ENCODE peak calls at places on chromosomes 5 and 9, in six cellular contexts. C is HepG2, W is GM12878, Q is HCT116, T is K562, Y is SK-N-SH. F is an unnamed sample.

GRCh38 chr9:98453589-98454311 is 198.3 kb upstream of the TBC1D2 start:
- DNase-seq in C (no peak), W (no peak), Q (no peak), T (no peak), Y (peak), F (no peak)

GRCh38 chr5:153952893-153953292 is 85.8 kb downstream of the FAM114A2 start:
- DNase-seq in C (no peak), W (no peak), Q (no peak), T (no peak), Y (no peak), F (no peak)

GRCh38 chr9:113619156-113619861 is 155.8 kb downstream of the RGS3 start:
- DNase-seq in C (no peak), W (no peak), Q (no peak), T (no peak), Y (no peak), F (no peak)

GRCh38 chr9:15403155-15403554 is 19.5 kb upstream of the SNAPC3 start:
- DNase-seq in C (peak), W (no peak), Q (peak), T (peak), Y (peak), F (no peak)

GRCh38 chr5:112407240-112407639 is 11.8 kb downstream of the EPB41L4A start:
- DNase-seq in C (no peak), W (no peak), Q (no peak), T (no peak), Y (no peak), F (no peak)

GRCh38 chr5:74212336-74212735 is 428.2 kb downstream of the ENC1 start:
- DNase-seq in C (peak), W (no peak), Q (peak), T (peak), Y (no peak), F (no peak)

GRCh38 chr9:85178486-85178885 is 509.0 kb downstream of the NTRK2 start:
- DNase-seq in C (no peak), W (no peak), Q (no peak), T (no peak), Y (no peak), F (no peak)

GRCh38 chr5:136374003-136374402 is 8.7 kb upstream of the TRPC7 start:
- DNase-seq in C (peak), W (no peak), Q (no peak), T (peak), Y (no peak), F (no peak)

GRCh38 chr9:137353223-137354152 is 51.4 kb upstream of the NRARP start:
- DNase-seq in C (no peak), W (no peak), Q (no peak), T (no peak), Y (no peak), F (no peak)

GRCh38 chr9:136697146-136697820 is 10.0 kb upstream of the AGPAT2 start:
- DNase-seq in C (peak), W (no peak), Q (no peak), T (no peak), Y (no peak), F (no peak)

GRCh38 chr5:149757186-149757950 is 27.3 kb downstream of the PPARGC1B start:
- DNase-seq in C (no peak), W (no peak), Q (no peak), T (no peak), Y (no peak), F (no peak)

GRCh38 chr5:41399840-41400239 is 110.6 kb downstream of the PLCXD3 start:
- DNase-seq in C (no peak), W (no peak), Q (no peak), T (no peak), Y (no peak), F (no peak)

GRCh38 chr9:87874320-87874655 is 8.4 kb upstream of the SPATA31E1 start:
- DNase-seq in C (no peak), W (no peak), Q (no peak), T (no peak), Y (no peak), F (no peak)

GRCh38 chr9:118034701-118035100 is 330.5 kb downstream of the TLR4 start:
- DNase-seq in C (no peak), W (no peak), Q (no peak), T (no peak), Y (no peak), F (no peak)

GRCh38 chr5:159330131-159330530 is at the start of gene IL12B:
- DNase-seq in C (no peak), W (no peak), Q (no peak), T (no peak), Y (no peak), F (no peak)

GRCh38 chr9:133108794-133109641 is 12.0 kb downstream of the RALGDS start:
- DNase-seq in C (no peak), W (no peak), Q (no peak), T (no peak), Y (no peak), F (no peak)

GRCh38 chr5:37002176-37002751 is 125.7 kb downstream of the NIPBL start:
- DNase-seq in C (peak), W (no peak), Q (no peak), T (no peak), Y (no peak), F (no peak)

GRCh38 chr5:40276426-40277102 is 403.2 kb upstream of the PTGER4 start:
- DNase-seq in C (no peak), W (no peak), Q (no peak), T (no peak), Y (no peak), F (no peak)

GRCh38 chr5:18102733-18103132 is 468.5 kb downstream of the TAF11L14 start:
- DNase-seq in C (no peak), W (no peak), Q (no peak), T (no peak), Y (no peak), F (no peak)

GRCh38 chr5:177489119-177489716 is 8.2 kb downstream of the PDLIM7 start:
- DNase-seq in C (no peak), W (no peak), Q (no peak), T (no peak), Y (peak), F (no peak)

GRCh38 chr9:131277673-131278420 is 1.5 kb upstream of the FAM78A start:
- DNase-seq in C (peak), W (no peak), Q (peak), T (peak), Y (peak), F (no peak)

GRCh38 chr9:122029898-122030297 is 63.2 kb downstream of the TTLL11 start:
- DNase-seq in C (peak), W (no peak), Q (no peak), T (no peak), Y (no peak), F (no peak)

GRCh38 chr5:22678886-22679285 is 174.3 kb downstream of the CDH12 start:
- DNase-seq in C (no peak), W (no peak), Q (no peak), T (no peak), Y (no peak), F (no peak)

GRCh38 chr9:89701221-89701798 is 96.5 kb downstream of the GADD45G start:
- DNase-seq in C (no peak), W (peak), Q (no peak), T (no peak), Y (no peak), F (no peak)

GRCh38 chr9:124354364-124355031 is 60.7 kb downstream of the PSMB7 start:
- DNase-seq in C (no peak), W (no peak), Q (no peak), T (no peak), Y (no peak), F (no peak)

GRCh38 chr5:157384971-157385709 is 74.9 kb upstream of the NIPAL4 start:
- DNase-seq in C (no peak), W (no peak), Q (no peak), T (no peak), Y (peak), F (no peak)

GRCh38 chr9:16121593-16121992 is 568.8 kb downstream of the CCDC171 start:
- DNase-seq in C (no peak), W (no peak), Q (no peak), T (no peak), Y (peak), F (no peak)

GRCh38 chr9:124743686-124744348 is 27.3 kb downstream of the NR6A1 start:
- DNase-seq in C (no peak), W (no peak), Q (no peak), T (peak), Y (no peak), F (no peak)

GRCh38 chr5:64767959-64768357 is 533 bp downstream of the SREK1IP1 start:
- DNase-seq in C (peak), W (no peak), Q (no peak), T (peak), Y (no peak), F (no peak)

GRCh38 chr9:136848393-136849037 is 694 bp upstream of the PHPT1 start:
- DNase-seq in C (peak), W (no peak), Q (no peak), T (peak), Y (peak), F (no peak)

GRCh38 chr9:5455181-5455580 is 4.8 kb downstream of the CD274 start:
- DNase-seq in C (no peak), W (no peak), Q (no peak), T (no peak), Y (no peak), F (no peak)

DNA sequence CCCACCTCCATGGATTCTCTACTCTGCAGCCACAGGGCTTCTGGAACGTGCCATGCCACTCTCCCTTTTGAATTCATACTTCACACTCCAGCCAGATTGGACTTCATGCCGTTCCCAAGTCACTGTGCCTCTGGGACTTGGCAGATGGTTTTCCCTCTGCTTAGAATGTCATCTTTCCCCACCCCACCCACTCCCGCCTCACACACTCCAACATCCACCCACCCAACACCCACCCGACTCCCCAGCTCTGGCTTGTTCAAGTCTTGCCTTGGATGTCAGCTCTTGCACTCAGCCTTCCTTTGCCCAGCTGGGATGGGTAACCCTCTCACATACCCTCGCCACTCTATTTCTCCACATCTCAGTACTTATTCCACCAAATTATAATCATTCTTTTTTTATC is 142.1 kb upstream of the DHFR start:
- DNase-seq in C (no peak), W (no peak), Q (no peak), T (no peak), Y (no peak), F (no peak)
- TF ChIP-seq REST in C (no peak), W (no peak), Q (no peak), T (no peak), Y (no peak), F (no peak)

GRCh38 chr5:88702328-88702727 is 180.7 kb downstream of the MEF2C start:
- DNase-seq in C (no peak), W (no peak), Q (no peak), T (no peak), Y (no peak), F (no peak)
- H3K4me3 ChIP-seq in C (no peak), W (no peak), Q (no peak), T (no peak), Y (no peak), F (no peak)

GRCh38 chr5:132358760-132359159 is 10.8 kb upstream of the SLC22A5 start:
- DNase-seq in C (no peak), W (no peak), Q (no peak), T (no peak), Y (no peak), F (no peak)

GRCh38 chr5:132364319-132364718 is 5.2 kb upstream of the SLC22A5 start:
- DNase-seq in C (no peak), W (no peak), Q (no peak), T (no peak), Y (no peak), F (no peak)

GRCh38 chr5:132365213-132365612 is 4.3 kb upstream of the SLC22A5 start:
- DNase-seq in C (peak), W (no peak), Q (peak), T (peak), Y (no peak), F (no peak)

GRCh38 chr5:132362086-132362485 is 7.4 kb upstream of the SLC22A5 start:
- DNase-seq in C (no peak), W (no peak), Q (no peak), T (no peak), Y (no peak), F (no peak)

DNA sequence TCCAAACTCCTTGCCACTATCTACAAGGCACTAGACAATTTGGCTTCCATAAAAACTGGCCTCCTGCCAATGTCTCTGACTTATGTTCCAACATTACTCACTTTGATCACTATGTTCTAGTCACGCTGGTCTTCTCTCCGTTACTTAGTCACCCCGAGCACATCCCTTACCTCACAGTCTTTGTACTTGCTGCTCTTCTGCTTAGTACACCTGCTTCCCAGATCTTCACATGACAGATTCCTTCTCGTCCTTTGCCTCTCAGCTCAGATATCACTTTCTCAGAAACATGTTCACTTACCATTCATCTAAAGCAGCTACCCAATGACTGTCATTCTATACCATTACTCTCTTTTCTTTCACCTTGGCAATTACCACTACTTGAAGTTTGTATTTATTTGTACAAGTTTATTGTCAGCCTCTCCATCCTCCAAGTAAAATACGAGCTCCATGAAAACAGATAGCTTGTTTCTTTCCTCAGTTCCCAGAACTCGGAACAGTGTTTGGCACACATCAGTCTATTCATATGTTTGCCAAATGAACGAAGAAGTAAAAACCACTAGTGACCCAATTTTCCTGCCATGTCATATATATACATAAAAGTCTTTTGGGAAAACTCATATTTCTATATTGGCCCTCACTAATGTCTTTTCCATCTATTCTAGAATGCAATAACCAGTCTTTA is 5.9 kb upstream of the SLC22A5 start:
- DNase-seq in C (no peak), W (no peak), Q (peak), T (peak), Y (no peak), F (no peak)
- TF ChIP-seq SIN3A in C (no peak), W (no peak), Q (peak), T (no peak), Y (no peak), F (no peak)

GRCh38 chr5:42772265-42772993 is 15.8 kb downstream of the CCDC152 start:
- DNase-seq in C (no peak), W (no peak), Q (no peak), T (no peak), Y (no peak), F (no peak)
- TF ChIP-seq REST in C (no peak), W (no peak), Q (no peak), T (no peak), Y (no peak), F (no peak)

DNA sequence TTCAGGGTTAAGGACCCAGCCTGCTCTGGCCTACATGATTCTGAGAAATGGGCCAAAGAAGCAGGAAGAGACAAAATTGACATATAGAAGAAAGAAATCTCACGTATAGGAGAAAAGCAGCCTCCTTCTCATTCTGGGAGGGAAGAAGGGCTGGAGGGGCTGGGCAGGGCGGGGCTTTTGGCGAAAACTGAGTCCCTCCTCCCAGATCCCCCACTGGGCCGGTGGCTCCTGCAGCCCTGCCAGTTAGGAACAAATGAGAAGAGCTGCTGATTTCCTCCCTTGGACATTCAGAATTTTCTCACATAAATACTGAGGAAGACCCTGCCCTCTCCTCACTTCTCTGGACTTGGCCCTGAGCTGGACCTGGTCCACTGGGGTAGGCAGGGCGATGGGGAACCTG is at the start of gene WNT8A:
- DNase-seq in C (no peak), W (no peak), Q (no peak), T (no peak), Y (no peak), F (no peak)
- H3K4me3 ChIP-seq in C (no peak), W (no peak), Q (no peak), T (no peak), Y (no peak), F (no peak)

DNA sequence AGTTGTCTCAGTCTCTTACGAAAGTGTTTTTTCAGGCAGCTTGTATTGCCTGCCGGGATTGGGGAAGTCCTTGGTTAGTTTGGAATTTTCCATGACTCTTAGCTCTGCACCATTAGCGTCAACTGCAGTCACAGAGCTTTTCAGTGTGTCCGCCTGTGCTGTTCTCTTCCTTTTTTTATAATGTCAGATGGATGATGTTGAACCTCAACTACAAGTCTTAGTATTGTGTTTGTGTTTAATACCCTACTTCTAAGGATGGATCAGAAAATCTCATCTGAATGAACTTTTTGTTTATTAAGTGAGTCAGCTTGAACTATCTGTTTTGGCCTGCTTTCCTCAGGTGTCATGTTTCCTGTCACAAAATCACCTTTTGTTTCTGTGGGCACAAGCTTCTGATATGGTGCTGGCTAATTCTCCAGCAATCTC is 33.1 kb downstream of the ATP6V0E1 start:
- DNase-seq in C (peak), W (no peak), Q (peak), T (no peak), Y (no peak), F (peak)
- TF ChIP-seq SIN3A in C (peak), W (no peak), Q (peak), T (no peak), Y (no peak), F (no peak)

GRCh38 chr5:172004824-172005237 is 1.6 kb downstream of the FBXW11 start:
- DNase-seq in C (no peak), W (peak), Q (no peak), T (no peak), Y (no peak), F (no peak)

GRCh38 chr5:171999877-172000276 is 6.6 kb downstream of the FBXW11 start:
- DNase-seq in C (no peak), W (peak), Q (no peak), T (no peak), Y (no peak), F (no peak)

GRCh38 chr5:172003750-172004149 is 2.7 kb downstream of the FBXW11 start:
- DNase-seq in C (no peak), W (no peak), Q (no peak), T (no peak), Y (no peak), F (no peak)

GRCh38 chr5:172002840-172003512 is 3.5 kb downstream of the FBXW11 start:
- DNase-seq in C (no peak), W (no peak), Q (no peak), T (no peak), Y (peak), F (no peak)

GRCh38 chr5:172002310-172002709 is 4.1 kb downstream of the FBXW11 start:
- DNase-seq in C (peak), W (no peak), Q (peak), T (peak), Y (peak), F (no peak)
- TF ChIP-seq REST in C (no peak), W (no peak), Q (no peak), T (no peak), Y (no peak), F (no peak)

GRCh38 chr9:518540-518939 is 303.9 kb downstream of the DOCK8 start:
- DNase-seq in C (no peak), W (no peak), Q (no peak), T (no peak), Y (no peak), F (no peak)

GRCh38 chr9:517993-518392 is 303.3 kb downstream of the DOCK8 start:
- DNase-seq in C (no peak), W (no peak), Q (no peak), T (no peak), Y (no peak), F (no peak)

GRCh38 chr9:522190-522589 is 307.5 kb downstream of the DOCK8 start:
- DNase-seq in C (no peak), W (no peak), Q (no peak), T (no peak), Y (no peak), F (no peak)

GRCh38 chr9:519579-519978 is 304.9 kb downstream of the DOCK8 start:
- DNase-seq in C (no peak), W (no peak), Q (no peak), T (no peak), Y (no peak), F (no peak)

DNA sequence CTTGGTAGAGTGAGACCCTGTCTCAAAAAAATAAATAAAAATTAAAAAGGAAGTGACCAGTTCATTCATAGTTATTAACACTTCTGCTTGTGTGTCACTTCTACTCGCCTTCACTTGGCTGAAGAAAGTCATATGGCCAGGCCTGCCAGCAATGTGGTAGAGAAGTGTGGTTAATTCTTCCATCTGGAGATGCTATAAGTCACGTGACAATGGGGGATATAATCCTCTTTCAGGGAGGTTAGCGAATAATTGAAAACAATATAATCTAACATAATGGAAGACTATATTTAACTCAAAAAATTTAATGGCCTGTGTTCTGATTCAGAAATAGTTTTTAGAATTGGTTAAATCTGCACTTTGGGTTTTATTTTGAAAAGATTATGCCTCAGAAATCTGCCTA is 305.6 kb downstream of the DOCK8 start:
- DNase-seq in C (no peak), W (no peak), Q (no peak), T (no peak), Y (no peak), F (no peak)
- H3K4me3 ChIP-seq in C (no peak), W (no peak), Q (no peak), T (no peak), Y (no peak), F (no peak)

DNA sequence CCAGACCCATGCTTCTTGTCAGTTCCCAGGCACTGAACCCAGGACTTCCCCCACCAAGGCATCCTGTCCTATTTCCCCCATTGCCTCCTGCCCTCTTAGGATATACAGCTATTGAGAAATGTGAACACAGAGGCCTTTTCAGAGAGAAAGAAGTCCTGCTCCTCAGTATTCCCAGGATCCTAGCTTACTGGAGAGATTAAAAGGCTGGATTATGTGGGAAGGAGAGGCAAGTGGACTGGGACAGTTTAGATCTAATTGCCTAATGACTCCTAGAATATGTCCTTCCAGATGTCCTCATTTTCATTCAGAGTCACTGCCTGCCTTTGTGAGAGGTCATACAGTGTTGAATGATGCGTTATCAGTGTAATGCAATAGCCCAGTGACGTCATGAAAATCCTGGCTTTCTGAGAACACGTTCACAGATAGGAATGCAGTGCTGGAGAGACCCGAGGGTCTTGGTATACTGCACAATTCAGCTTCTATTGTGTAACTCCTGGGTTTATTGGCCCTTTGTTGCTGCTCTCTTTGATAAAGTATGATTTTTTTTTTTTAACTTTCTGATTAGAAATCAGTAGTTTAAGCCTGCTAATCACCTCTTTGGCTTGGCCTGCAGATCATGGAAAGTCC is 26.2 kb downstream of the WWC1 start:
- DNase-seq in C (peak), W (no peak), Q (peak), T (peak), Y (peak), F (peak)
- TF ChIP-seq SIN3A in C (no peak), W (no peak), Q (no peak), T (no peak), Y (no peak), F (no peak)

F was measured in Panc1.